ENCODE peak calls at places on chromosomes 1 and 21, in six cellular contexts. X is neuronal stem cell, N is heart left ventricle, S is thoracic aorta, Y is Peyer's patch, M is AG04450. Z is an unnamed sample.

GRCh38 chr1:184163674-184164470 is 112.3 kb downstream of the TSEN15 start:
- DNase-seq in X (no peak), N (no peak), S (no peak), Y (no peak), M (peak; percentile 47), Z (no peak)

GRCh38 chr1:16372535-16373340 is 5.7 kb downstream of the SZRD1 start:
- DNase-seq in X (no peak), N (no peak), S (no peak), Y (no peak), M (no peak), Z (no peak)

GRCh38 chr1:188761226-188761625 is 1716.4 kb downstream of the BRINP3 start:
- DNase-seq in X (no peak), N (no peak), S (no peak), Y (no peak), M (no peak), Z (no peak)

GRCh38 chr1:172289448-172289847 is 131.0 kb upstream of the C1orf105 start:
- DNase-seq in X (no peak), N (no peak), S (no peak), Y (no peak), M (no peak), Z (no peak)

GRCh38 chr1:39865762-39866161 is 17.5 kb downstream of the TRIT1 start:
- DNase-seq in X (no peak), N (no peak), S (no peak), Y (no peak), M (no peak), Z (no peak)

GRCh38 chr1:204587621-204588020 is 71.4 kb downstream of the MDM4 start:
- DNase-seq in X (no peak), N (no peak), S (no peak), Y (no peak), M (no peak), Z (no peak)

GRCh38 chr1:162351443-162351842 is 25.2 kb downstream of the SPATA46 start:
- DNase-seq in X (no peak), N (no peak), S (no peak), Y (no peak), M (no peak), Z (no peak)

GRCh38 chr1:77762072-77762476 is 2.4 kb upstream of the USP33 start:
- DNase-seq in X (no peak), N (no peak), S (no peak), Y (no peak), M (peak; percentile 18), Z (no peak)

GRCh38 chr1:186958520-186958919 is 129.8 kb downstream of the PLA2G4A start:
- DNase-seq in X (no peak), N (no peak), S (no peak), Y (no peak), M (peak; percentile 66), Z (no peak)

GRCh38 chr1:65729308-65729707 is 63.4 kb upstream of the PDE4B start:
- DNase-seq in X (no peak), N (no peak), S (no peak), Y (no peak), M (no peak), Z (no peak)
- H3K9me3 ChIP-seq in X (no peaks in the 10 kb centered on the region), N (no peaks in the 10 kb centered on the region), S (no peaks in the 10 kb centered on the region), Y (no peaks in the 10 kb centered on the region), M (no peaks in the 10 kb centered on the region), Z (no peaks in the 10 kb centered on the region)

GRCh38 chr21:29318354-29318753 is 19.6 kb downstream of the BACH1 start:
- DNase-seq in X (no peak), N (no peak), S (no peak), Y (no peak), M (no peak), Z (peak; percentile 45)
- H3K9me3 ChIP-seq in X (peaks cover 8% of the 10 kb centered on the region), N (no peaks in the 10 kb centered on the region), S (no peaks in the 10 kb centered on the region), Y (no peaks in the 10 kb centered on the region), M (peaks cover 3% of the 10 kb centered on the region), Z (no peaks in the 10 kb centered on the region)

GRCh38 chr1:232744847-232745246 is 60.4 kb upstream of the MAP10 start:
- DNase-seq in X (no peak), N (no peak), S (no peak), Y (no peak), M (no peak), Z (no peak)

GRCh38 chr1:232751393-232752140 is 53.6 kb upstream of the MAP10 start:
- DNase-seq in X (no peak), N (no peak), S (no peak), Y (no peak), M (no peak), Z (no peak)

GRCh38 chr1:232743999-232744398 is 61.2 kb upstream of the MAP10 start:
- DNase-seq in X (no peak), N (no peak), S (no peak), Y (no peak), M (no peak), Z (no peak)

GRCh38 chr1:232752365-232752764 is 52.9 kb upstream of the MAP10 start:
- DNase-seq in X (no peak), N (no peak), S (no peak), Y (no peak), M (no peak), Z (no peak)

DNA sequence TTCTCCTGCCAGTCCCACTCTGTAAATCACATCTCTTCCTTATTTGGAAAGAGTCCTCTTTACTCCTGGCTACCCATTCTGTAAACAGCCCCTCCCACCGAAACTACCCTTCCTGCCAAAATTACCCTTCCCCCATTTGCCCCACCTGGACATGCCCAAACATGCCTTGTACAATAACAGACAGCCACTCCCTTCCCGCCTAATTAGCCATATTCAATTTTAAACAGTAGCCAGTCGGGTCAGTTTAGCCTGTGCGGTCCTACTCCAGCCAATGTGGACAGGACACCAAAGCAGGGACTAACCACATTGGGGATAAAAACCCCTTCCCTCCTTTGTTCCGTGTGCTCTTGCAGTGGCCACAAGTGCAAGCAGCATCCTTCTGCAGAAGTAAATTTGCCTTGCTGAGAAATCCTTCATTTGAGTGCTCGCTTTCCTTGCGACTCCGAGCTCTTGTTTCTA is 56.3 kb upstream of the MAP10 start:
- DNase-seq in X (no peak), N (no peak), S (no peak), Y (no peak), M (no peak), Z (no peak)
- H3K9me3 ChIP-seq in X (peaks cover 5% of the 10 kb centered on the region), N (no peaks in the 10 kb centered on the region), S (peaks cover 13% of the 10 kb centered on the region), Y (no peaks in the 10 kb centered on the region), M (peaks cover 27% of the 10 kb centered on the region), Z (no peaks in the 10 kb centered on the region)

DNA sequence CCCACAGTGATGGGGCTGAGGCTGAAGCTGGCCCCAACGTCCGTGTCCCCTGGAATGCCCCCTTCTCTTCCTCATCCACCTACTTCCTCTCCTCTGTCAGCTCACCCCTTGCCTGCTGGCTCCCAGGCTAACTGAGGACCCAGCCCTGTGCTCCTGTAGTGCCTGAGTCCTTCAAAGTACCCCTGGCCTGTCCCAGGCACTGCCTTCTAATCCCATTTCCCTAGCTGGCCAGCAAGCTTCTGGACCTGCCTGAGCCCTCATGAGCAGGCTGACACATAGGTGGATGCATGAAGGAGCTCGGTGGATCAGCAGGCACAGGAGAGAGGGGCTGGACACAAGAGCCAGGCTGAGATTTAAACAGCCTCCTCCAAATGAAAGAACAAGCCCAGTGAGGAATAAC is 650.8 kb downstream of the NPHP4 start:
- DNase-seq in X (no peak), N (no peak), S (no peak), Y (no peak), M (no peak), Z (no peak)
- H3K9me3 ChIP-seq in X (no peaks in the 10 kb centered on the region), N (no peaks in the 10 kb centered on the region), S (no peaks in the 10 kb centered on the region), Y (no peaks in the 10 kb centered on the region), M (peaks cover 82% of the 10 kb centered on the region), Z (no peaks in the 10 kb centered on the region)

GRCh38 chr1:3003941-3004270 is 17.4 kb upstream of the ACTRT2 start:
- DNase-seq in X (no peak), N (no peak), S (no peak), Y (no peak), M (no peak), Z (no peak)
- H3K9me3 ChIP-seq in X (peaks cover 8% of the 10 kb centered on the region), N (no peaks in the 10 kb centered on the region), S (no peaks in the 10 kb centered on the region), Y (peaks cover 6% of the 10 kb centered on the region), M (peaks cover 81% of the 10 kb centered on the region), Z (no peaks in the 10 kb centered on the region)

GRCh38 chr1:61757945-61758344 is 15.7 kb downstream of the PATJ start:
- DNase-seq in X (no peak), N (no peak), S (no peak), Y (no peak), M (no peak), Z (no peak)

GRCh38 chr1:61756773-61757172 is 14.5 kb downstream of the PATJ start:
- DNase-seq in X (no peak), N (no peak), S (no peak), Y (no peak), M (no peak), Z (no peak)

GRCh38 chr1:61752921-61753389 is 10.7 kb downstream of the PATJ start:
- DNase-seq in X (no peak), N (no peak), S (no peak), Y (no peak), M (no peak), Z (no peak)

GRCh38 chr1:61753998-61754508 is 11.8 kb downstream of the PATJ start:
- DNase-seq in X (no peak), N (no peak), S (no peak), Y (no peak), M (no peak), Z (no peak)

GRCh38 chr1:61754545-61754944 is 12.3 kb downstream of the PATJ start:
- DNase-seq in X (no peak), N (no peak), S (no peak), Y (no peak), M (no peak), Z (no peak)
- H3K9me3 ChIP-seq in X (no peaks in the 10 kb centered on the region), N (no peaks in the 10 kb centered on the region), S (no peaks in the 10 kb centered on the region), Y (no peaks in the 10 kb centered on the region), M (no peaks in the 10 kb centered on the region), Z (no peaks in the 10 kb centered on the region)

DNA sequence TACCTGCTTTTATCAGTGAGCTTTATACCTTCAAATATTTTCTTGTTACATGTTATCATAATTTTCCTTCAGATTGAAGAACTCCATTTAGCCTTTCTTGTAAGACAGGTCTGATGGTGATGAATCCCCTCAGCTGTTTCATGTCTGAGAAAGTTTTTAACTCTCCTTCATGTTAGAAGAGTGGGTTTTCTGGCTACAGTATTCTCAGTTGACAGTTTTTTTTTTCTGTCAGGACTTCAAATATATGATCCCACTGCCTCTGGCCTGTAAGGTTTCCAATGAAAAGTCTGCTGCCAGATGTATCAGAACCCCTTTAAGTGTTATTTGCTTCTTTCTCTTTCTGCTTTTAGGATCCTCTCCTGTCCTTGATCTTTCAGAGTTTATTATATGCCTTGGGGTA is 248.2 kb downstream of the LBR start:
- DNase-seq in X (no peak), N (no peak), S (no peak), Y (no peak), M (no peak), Z (no peak)
- H3K9me3 ChIP-seq in X (peaks cover 15% of the 10 kb centered on the region), N (no peaks in the 10 kb centered on the region), S (peaks cover 5% of the 10 kb centered on the region), Y (peaks cover 19% of the 10 kb centered on the region), M (no peaks in the 10 kb centered on the region), Z (peaks cover 13% of the 10 kb centered on the region)

Z was measured in adrenal gland.